ENCODE peak calls at places on chromosomes 16 and 17, in four cellular contexts. One of them, this sample, is unnamed.

GRCh38 chr17:49836111-49837030 is 11.5 kb downstream of the TAC4 start:
- DNase-seq in stimulated activated CD8-positive, alpha-beta memory T cell treated with anti-CD3 and anti-CD28 coated beads, Interleukin-4, amount 100 ng/mL, for 48 hours: no peak
- DNase-seq in left kidney: peak
- DNase-seq in astrocyte of the spinal cord: peak
- DNase-seq in this sample: no peak

GRCh38 chr17:34458266-34458665 is 95.2 kb upstream of the CCL1 start:
- DNase-seq in astrocyte of the spinal cord: no peak
- DNase-seq in left kidney: no peak
- DNase-seq in stimulated activated CD8-positive, alpha-beta memory T cell treated with anti-CD3 and anti-CD28 coated beads, Interleukin-4, amount 100 ng/mL, for 48 hours: no peak
- DNase-seq in this sample: no peak

GRCh38 chr16:10037771-10038170 is 144.5 kb downstream of the GRIN2A start:
- DNase-seq in left kidney: no peak
- DNase-seq in stimulated activated CD8-positive, alpha-beta memory T cell treated with anti-CD3 and anti-CD28 coated beads, Interleukin-4, amount 100 ng/mL, for 48 hours: no peak
- DNase-seq in astrocyte of the spinal cord: no peak
- DNase-seq in this sample: no peak

GRCh38 chr17:28745052-28745776 is 1.4 kb downstream of the TRAF4 start:
- DNase-seq in stimulated activated CD8-positive, alpha-beta memory T cell treated with anti-CD3 and anti-CD28 coated beads, Interleukin-4, amount 100 ng/mL, for 48 hours: no peak
- DNase-seq in left kidney: peak
- DNase-seq in astrocyte of the spinal cord: peak
- DNase-seq in this sample: peak

GRCh38 chr17:39213852-39214251 is 11.9 kb downstream of the STAC2 start:
- DNase-seq in left kidney: no peak
- DNase-seq in stimulated activated CD8-positive, alpha-beta memory T cell treated with anti-CD3 and anti-CD28 coated beads, Interleukin-4, amount 100 ng/mL, for 48 hours: no peak
- DNase-seq in astrocyte of the spinal cord: no peak
- DNase-seq in this sample: no peak

GRCh38 chr17:17985153-17985552 is 12.5 kb downstream of the DRC3 start:
- DNase-seq in left kidney: no peak
- DNase-seq in astrocyte of the spinal cord: no peak
- DNase-seq in stimulated activated CD8-positive, alpha-beta memory T cell treated with anti-CD3 and anti-CD28 coated beads, Interleukin-4, amount 100 ng/mL, for 48 hours: no peak
- DNase-seq in this sample: no peak

GRCh38 chr16:67404740-67405226 is 11.5 kb upstream of the TPPP3 start:
- DNase-seq in astrocyte of the spinal cord: no peak
- DNase-seq in left kidney: peak
- DNase-seq in stimulated activated CD8-positive, alpha-beta memory T cell treated with anti-CD3 and anti-CD28 coated beads, Interleukin-4, amount 100 ng/mL, for 48 hours: no peak
- DNase-seq in this sample: no peak

GRCh38 chr16:89408315-89408714 is 82.0 kb downstream of the ANKRD11 start:
- DNase-seq in left kidney: no peak
- DNase-seq in stimulated activated CD8-positive, alpha-beta memory T cell treated with anti-CD3 and anti-CD28 coated beads, Interleukin-4, amount 100 ng/mL, for 48 hours: no peak
- DNase-seq in astrocyte of the spinal cord: no peak
- DNase-seq in this sample: no peak

GRCh38 chr16:69338557-69339288 is 641 bp downstream of the COG8 start:
- DNase-seq in astrocyte of the spinal cord: no peak
- DNase-seq in left kidney: no peak
- DNase-seq in stimulated activated CD8-positive, alpha-beta memory T cell treated with anti-CD3 and anti-CD28 coated beads, Interleukin-4, amount 100 ng/mL, for 48 hours: peak
- DNase-seq in this sample: no peak

GRCh38 chr16:79449067-79449466 is 151.5 kb downstream of the MAF start:
- DNase-seq in astrocyte of the spinal cord: no peak
- DNase-seq in stimulated activated CD8-positive, alpha-beta memory T cell treated with anti-CD3 and anti-CD28 coated beads, Interleukin-4, amount 100 ng/mL, for 48 hours: no peak
- DNase-seq in left kidney: no peak
- DNase-seq in this sample: no peak

GRCh38 chr16:56226840-56227525 is 35.7 kb downstream of the GNAO1 start:
- DNase-seq in stimulated activated CD8-positive, alpha-beta memory T cell treated with anti-CD3 and anti-CD28 coated beads, Interleukin-4, amount 100 ng/mL, for 48 hours: no peak
- DNase-seq in astrocyte of the spinal cord: no peak
- DNase-seq in left kidney: no peak
- DNase-seq in this sample: no peak

GRCh38 chr16:27364493-27365141 is 37.4 kb upstream of the IL21R start:
- DNase-seq in stimulated activated CD8-positive, alpha-beta memory T cell treated with anti-CD3 and anti-CD28 coated beads, Interleukin-4, amount 100 ng/mL, for 48 hours: no peak
- DNase-seq in left kidney: no peak
- DNase-seq in astrocyte of the spinal cord: no peak
- DNase-seq in this sample: no peak